ENCODE peak calls at places on chromosomes 7 and 10, in five cellular contexts. K is astrocyte, F is heart left ventricle, A is AG04450, V is endothelial cell of umbilical vein. S is an unnamed sample.

GRCh38 chr7:137390076-137390475 is 46.5 kb upstream of the PTN start:
- DNase-seq in A (no peak), V (no peak), K (no peak), F (no peak), S (no peak)

GRCh38 chr7:124840435-124840834 is 74.8 kb upstream of the GPR37 start:
- DNase-seq in A (no peak), F (no peak), V (peak; percentile 74), K (no peak), S (peak; percentile 64)

GRCh38 chr7:503575-504111 is 16.0 kb downstream of the PDGFA start:
- DNase-seq in K (no peak), A (no peak), V (no peak), F (peak; percentile 59), S (peak; percentile 99)

GRCh38 chr10:97689637-97690036 is 2.6 kb upstream of the AVPI1 start:
- DNase-seq in K (peak; percentile 98), A (peak; percentile 90), F (no peak), V (no peak), S (no peak)

GRCh38 chr10:51325649-51326048 is 251.4 kb downstream of the PRKG1 start:
- DNase-seq in A (no peak), V (no peak), K (no peak), F (no peak), S (no peak)

GRCh38 chr10:97534746-97535367 is 36.1 kb downstream of the UBTD1 start:
- DNase-seq in F (no peak), V (peak; percentile 55), A (no peak), K (no peak), S (peak; percentile 17)

GRCh38 chr7:22802426-22802825 is 20.2 kb downstream of the TOMM7 start:
- DNase-seq in V (no peak), K (no peak), A (no peak), F (no peak), S (no peak)

GRCh38 chr7:111744501-111745155 is 182.3 kb upstream of the IMMP2L start:
- DNase-seq in F (no peak), K (peak; percentile 73), A (peak; percentile 24), V (peak; percentile 72), S (no peak)

GRCh38 chr7:33050425-33051318 is 11.9 kb downstream of the NT5C3A start:
- DNase-seq in K (no peak), V (peak; percentile 84), A (no peak), F (no peak), S (peak; percentile 76)

GRCh38 chr7:157457355-157458253 is 120.8 kb downstream of the DNAJB6 start:
- DNase-seq in V (no peak), A (no peak), F (no peak), K (no peak), S (no peak)

GRCh38 chr10:91980319-91980718 is 56.7 kb downstream of the BTAF1 start:
- DNase-seq in K (no peak), A (no peak), F (no peak), V (no peak), S (no peak)

GRCh38 chr7:133859191-133859590 is 267.9 kb upstream of the LRGUK start:
- DNase-seq in F (no peak), A (no peak), K (no peak), V (no peak), S (no peak)

GRCh38 chr7:92691578-92691977 is 101.4 kb upstream of the FAM133B start:
- DNase-seq in V (peak; percentile 77), K (peak; percentile 36), A (peak; percentile 29), F (no peak), S (peak; percentile 77)

GRCh38 chr7:40644454-40645188 is 509.8 kb downstream of the SUGCT start:
- DNase-seq in A (no peak), K (no peak), V (no peak), F (no peak), S (no peak)

GRCh38 chr7:82091126-82091682 is 321.4 kb upstream of the HGF start:
- DNase-seq in V (no peak), F (no peak), K (no peak), A (no peak), S (no peak)

GRCh38 chr7:157499835-157500153 is 163.0 kb downstream of the DNAJB6 start:
- DNase-seq in F (no peak), K (no peak), A (no peak), V (no peak), S (no peak)

GRCh38 chr7:131306777-131307176 is 20.9 kb upstream of the MKLN1 start:
- DNase-seq in A (no peak), V (no peak), K (no peak), F (no peak), S (no peak)

GRCh38 chr10:87733081-87733480 is 73.4 kb downstream of the PAPSS2 start:
- DNase-seq in V (peak; percentile 74), F (no peak), A (no peak), K (no peak), S (no peak)

GRCh38 chr7:157429001-157429679 is 92.3 kb downstream of the DNAJB6 start:
- DNase-seq in A (no peak), K (no peak), F (no peak), V (no peak), S (no peak)

GRCh38 chr10:121036431-121036830 is 185.3 kb downstream of the WDR11 start:
- DNase-seq in K (no peak), A (no peak), F (no peak), V (no peak), S (no peak)

GRCh38 chr7:2732959-2733584 is 45.1 kb downstream of the AMZ1 start:
- DNase-seq in K (peak; percentile 65), V (peak; percentile 81), F (peak; percentile 65), A (no peak), S (peak; percentile 48)

GRCh38 chr7:121329460-121330052 is 756 bp downstream of the WNT16 start:
- DNase-seq in A (no peak), K (no peak), F (no peak), V (no peak), S (peak; percentile 20)

GRCh38 chr7:90560730-90561129 is 35.4 kb upstream of the CDK14 start:
- DNase-seq in F (no peak), V (no peak), K (peak; percentile 71), A (no peak), S (no peak)

GRCh38 chr7:50832744-50833143 is 50.0 kb upstream of the GRB10 start:
- DNase-seq in K (peak; percentile 96), A (peak; percentile 48), V (no peak), F (no peak), S (peak; percentile 15)

GRCh38 chr10:31704195-31704594 is 224.4 kb downstream of the ARHGAP12 start:
- DNase-seq in V (no peak), F (no peak), K (no peak), A (no peak), S (no peak)

GRCh38 chr10:27258838-27259532 is 18.4 kb upstream of the ACBD5 start:
- DNase-seq in F (no peak), A (no peak), V (no peak), K (no peak), S (peak; percentile 26)

GRCh38 chr7:7223250-7223649 is 40.9 kb downstream of the C1GALT1 start:
- DNase-seq in V (no peak), K (no peak), A (no peak), F (no peak), S (no peak)

GRCh38 chr10:63241898-63242297 is 108.8 kb downstream of the NRBF2 start:
- DNase-seq in F (no peak), V (peak; percentile 82), A (no peak), K (no peak), S (no peak)

GRCh38 chr7:137032436-137032835 is 164.0 kb downstream of the CHRM2 start:
- DNase-seq in V (no peak), A (no peak), K (peak; percentile 70), F (no peak), S (no peak)

GRCh38 chr10:8393531-8393930 is 339.0 kb downstream of the GATA3 start:
- DNase-seq in V (peak; percentile 60), A (no peak), F (no peak), K (peak; percentile 37), S (no peak)

GRCh38 chr7:2399848-2400587 is 3.4 kb upstream of the CHST12 start:
- DNase-seq in F (peak; percentile 85), K (peak; percentile 97), V (peak; percentile 96), A (peak; percentile 87), S (peak; percentile 49)

GRCh38 chr7:128908750-128909385 is 1.6 kb downstream of the KCP start:
- DNase-seq in F (no peak), V (no peak), A (no peak), K (no peak), S (no peak)

GRCh38 chr7:20374391-20374790 is 43.7 kb downstream of the ITGB8 start:
- DNase-seq in A (no peak), K (no peak), V (no peak), F (no peak), S (no peak)

DNA sequence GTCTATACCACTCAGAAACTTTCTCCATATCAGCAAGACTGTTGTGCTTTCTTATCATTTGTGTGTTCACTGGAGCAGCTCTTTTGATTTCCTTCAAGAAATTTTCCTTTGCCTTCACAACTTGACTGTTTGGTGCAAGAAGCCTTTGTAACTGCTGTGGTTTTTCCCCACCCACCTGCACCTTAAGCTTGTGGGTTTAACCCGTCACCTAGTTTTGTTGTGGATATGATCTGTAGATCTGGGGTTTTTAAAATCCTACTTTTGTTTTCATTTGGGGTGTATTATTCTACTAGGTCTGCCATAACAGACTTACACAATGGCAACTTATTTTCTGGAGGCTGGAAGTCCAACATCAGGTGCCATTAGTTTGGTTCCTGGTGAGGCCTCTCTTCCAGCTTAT is 30.5 kb upstream of the CHST3 start:
- DNase-seq in V (no peak), F (no peak), K (no peak), A (no peak), S (no peak)
- H3K9me3 ChIP-seq in V (no peaks in the 10 kb centered on the region), F (peaks cover 6% of the 10 kb centered on the region), K (no peaks in the 10 kb centered on the region), A (no peaks in the 10 kb centered on the region), S (peaks cover 2% of the 10 kb centered on the region)

GRCh38 chr10:14573666-14574261 is 200.9 kb downstream of the FAM107B start:
- DNase-seq in K (peak; percentile 40), F (no peak), A (no peak), V (peak; percentile 87), S (no peak)
- H3K27ac ChIP-seq in K (no peak overlapping the region), F (no peak overlapping the region), A (peak overlapping the region; percentile 13), V (peak overlapping the region; percentile 97), S (no peak overlapping the region)

GRCh38 chr7:64875258-64875657 is 27.8 kb upstream of the ZNF273 start:
- DNase-seq in K (no peak), V (no peak), A (no peak), F (no peak), S (no peak)

GRCh38 chr7:64875658-64876406 is 27.2 kb upstream of the ZNF273 start:
- DNase-seq in A (no peak), V (no peak), F (no peak), K (no peak), S (no peak)

GRCh38 chr7:64877714-64878610 is 25.1 kb upstream of the ZNF273 start:
- DNase-seq in K (no peak), F (no peak), A (no peak), V (no peak), S (no peak)

GRCh38 chr7:64878684-64879083 is 24.4 kb upstream of the ZNF273 start:
- DNase-seq in V (peak; percentile 46), A (no peak), F (no peak), K (no peak), S (no peak)

GRCh38 chr7:64876792-64877713 is 26.0 kb upstream of the ZNF273 start:
- DNase-seq in V (no peak), K (no peak), F (peak; percentile 45), A (no peak), S (peak; percentile 3)
- H3K4me3 ChIP-seq in V (no peak overlapping the region), K (peak overlapping the region; percentile 15), F (peak overlapping the region; percentile 23), A (peak overlapping the region; percentile 43), S (no peak overlapping the region)

GRCh38 chr7:71650653-71651337 is 518.9 kb downstream of the GALNT17 start:
- DNase-seq in V (no peak), K (no peak), A (no peak), F (no peak), S (no peak)

GRCh38 chr7:71649812-71650211 is 517.9 kb downstream of the GALNT17 start:
- DNase-seq in F (no peak), A (no peak), K (no peak), V (no peak), S (no peak)

GRCh38 chr7:71645836-71646235 is 513.9 kb downstream of the GALNT17 start:
- DNase-seq in F (no peak), A (no peak), V (no peak), K (peak; percentile 10), S (no peak)
- H3K9me3 ChIP-seq in F (peaks cover 9% of the 10 kb centered on the region), A (peaks cover 31% of the 10 kb centered on the region), V (peaks cover 5% of the 10 kb centered on the region), K (peaks cover 7% of the 10 kb centered on the region), S (peaks cover 1% of the 10 kb centered on the region)